ENCODE peak calls at places on chromosomes 5 and 9, in six cellular contexts. C is fibroblast of mammary gland, I is nephron progenitor cell, Q is ovary, H is IMR-90, Z is fibroblast of lung. M is an unnamed sample.

GRCh38 chr5:67115804-67116203 is 80.8 kb downstream of the CD180 start:
- DNase-seq in C (no peak), I (no peak), Q (no peak), H (no peak), Z (no peak), M (no peak)

GRCh38 chr9:93630806-93631411 is 54.5 kb downstream of the PHF2 start:
- DNase-seq in C (no peak), I (no peak), Q (no peak), H (no peak), Z (no peak), M (no peak)

GRCh38 chr5:671459-672328 is 21.5 kb downstream of the TPPP start:
- DNase-seq in C (peak), I (peak), Q (peak), H (peak), Z (peak), M (peak)

GRCh38 chr5:88089757-88090390 is 178.8 kb downstream of the TMEM161B start:
- DNase-seq in C (no peak), I (peak), Q (no peak), H (no peak), Z (no peak), M (no peak)

GRCh38 chr5:170262061-170262764 is 29.4 kb downstream of the C5orf58 start:
- DNase-seq in C (no peak), I (no peak), Q (no peak), H (no peak), Z (no peak), M (no peak)

GRCh38 chr5:64165500-64166200 is at the start of gene RNF180:
- DNase-seq in C (peak), I (peak), Q (peak), H (no peak), Z (peak), M (no peak)

GRCh38 chr9:77598510-77598909 is 49.6 kb downstream of the GNA14 start:
- DNase-seq in C (peak), I (no peak), Q (peak), H (peak), Z (peak), M (no peak)

GRCh38 chr5:29023541-29023940 is 1985.2 kb upstream of the CDH9 start:
- DNase-seq in C (no peak), I (no peak), Q (no peak), H (no peak), Z (no peak), M (no peak)

GRCh38 chr5:56078271-56078670 is 83.5 kb upstream of the IL6ST start:
- DNase-seq in C (peak), I (no peak), Q (no peak), H (no peak), Z (no peak), M (no peak)

GRCh38 chr5:32805966-32806626 is 95.0 kb downstream of the NPR3 start:
- DNase-seq in C (peak), I (no peak), Q (no peak), H (peak), Z (peak), M (peak)

GRCh38 chr5:94027145-94027544 is 285.7 kb upstream of the POU5F2 start:
- DNase-seq in C (no peak), I (no peak), Q (no peak), H (no peak), Z (no peak), M (no peak)

GRCh38 chr5:179620703-179621350 is 2.6 kb downstream of the HNRNPH1 start:
- DNase-seq in C (no peak), I (no peak), Q (no peak), H (no peak), Z (no peak), M (peak)

GRCh38 chr5:179623906-179624741 is 653 bp upstream of the HNRNPH1 start:
- DNase-seq in C (peak), I (no peak), Q (no peak), H (peak), Z (peak), M (peak)

GRCh38 chr5:179621551-179621971 is 1.9 kb downstream of the HNRNPH1 start:
- DNase-seq in C (no peak), I (no peak), Q (no peak), H (no peak), Z (no peak), M (no peak)

GRCh38 chr5:179624841-179625271 is 1.4 kb upstream of the HNRNPH1 start:
- DNase-seq in C (no peak), I (no peak), Q (no peak), H (no peak), Z (no peak), M (no peak)

GRCh38 chr5:179623001-179623905 is at the start of gene HNRNPH1:
- DNase-seq in C (peak), I (peak), Q (peak), H (peak), Z (peak), M (peak)
- TF ChIP-seq CTCF in C (no peak), I (no peak), Q (no peak), H (peak), Z (no peak), M (peak)

DNA sequence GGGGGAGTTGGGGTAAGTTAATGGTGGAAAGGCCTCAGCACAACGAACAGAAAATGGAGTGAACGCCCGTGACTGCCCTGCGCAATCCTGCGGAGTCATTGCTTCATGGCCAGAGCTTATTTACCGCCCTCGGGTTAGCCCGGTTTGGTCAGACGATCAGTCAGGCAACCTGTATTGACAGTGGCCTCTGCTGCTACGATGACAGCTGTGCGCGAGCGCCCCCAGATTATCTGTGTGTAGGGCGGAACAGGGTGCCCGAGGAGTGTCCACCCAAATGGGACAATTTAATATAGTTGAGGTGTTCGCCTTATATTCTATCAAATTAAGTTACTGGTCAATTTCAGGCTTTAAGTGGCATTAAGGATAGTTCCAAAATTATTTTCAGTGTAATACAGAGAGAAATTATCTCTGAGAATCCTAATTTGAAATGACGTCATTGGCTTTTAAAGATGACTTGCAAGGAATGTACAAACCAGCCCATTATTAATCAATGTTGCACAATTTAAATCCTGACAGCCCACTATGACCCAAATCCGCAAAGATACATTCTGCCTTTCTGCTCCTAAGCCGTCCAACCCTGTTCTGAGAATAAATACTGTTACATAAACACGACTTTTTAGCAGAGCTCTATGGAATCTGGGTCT is 879 bp upstream of the UBQLN1 start:
- DNase-seq in C (peak), I (peak), Q (no peak), H (peak), Z (peak), M (peak)
- TF ChIP-seq CTCF in C (no peak), I (no peak), Q (no peak), H (no peak), Z (no peak), M (peak)

DNA sequence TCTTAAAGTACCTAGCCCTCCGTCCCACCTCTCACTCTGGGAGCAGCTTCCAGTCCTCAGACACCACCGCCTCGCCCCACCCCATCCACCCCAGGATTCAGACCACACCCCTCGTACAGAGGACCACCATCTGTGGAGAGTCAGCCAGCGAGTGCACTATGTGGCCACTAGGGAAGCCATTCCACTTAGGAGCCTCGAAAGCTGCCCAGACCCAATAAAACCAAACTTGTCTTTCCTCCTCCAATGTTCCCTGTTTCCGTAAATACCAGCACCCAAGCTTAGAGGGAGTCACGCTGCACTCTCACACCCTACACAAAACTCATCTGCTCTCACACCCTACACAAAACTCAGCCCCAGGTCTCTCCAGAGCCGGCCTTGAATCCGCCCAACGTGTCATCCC is 1.9 kb downstream of the GCNT4 start:
- DNase-seq in C (peak), I (peak), Q (peak), H (no peak), Z (peak), M (no peak)
- TF ChIP-seq CTCF in C (peak), I (no peak), Q (no peak), H (peak), Z (peak), M (no peak)

GRCh38 chr5:112491257-112491656 is 72.2 kb upstream of the EPB41L4A start:
- DNase-seq in C (peak), I (no peak), Q (no peak), H (peak), Z (no peak), M (no peak)
- TF ChIP-seq CTCF in C (peak), I (peak), Q (no peak), H (peak), Z (peak), M (peak)

DNA sequence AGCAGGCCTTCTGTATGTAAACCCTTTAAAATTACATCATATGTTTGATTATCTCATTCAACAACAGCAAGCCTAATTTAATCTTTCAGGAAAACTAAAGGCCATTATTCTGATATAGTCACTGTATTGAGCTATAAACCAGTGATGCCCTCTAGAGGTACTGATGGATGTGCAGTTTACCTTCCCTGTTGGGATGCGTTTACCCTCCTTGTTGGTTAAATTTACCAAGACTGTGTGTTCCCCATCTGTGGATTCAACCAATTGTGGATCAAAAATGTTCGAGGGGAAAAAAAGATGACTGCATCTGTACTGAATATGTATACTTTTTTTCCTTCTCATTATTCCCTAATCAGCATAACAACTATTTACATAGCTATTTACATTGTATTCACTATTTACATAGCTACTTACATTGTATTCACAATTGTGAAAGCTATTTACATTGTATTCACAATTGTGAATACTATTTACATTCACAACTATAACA is 3.7 kb upstream of the BAAT start:
- DNase-seq in C (peak), I (no peak), Q (no peak), H (no peak), Z (no peak), M (no peak)
- TF ChIP-seq CTCF in C (peak), I (no peak), Q (no peak), H (peak), Z (peak), M (no peak)

GRCh38 chr9:129121483-129121882 is 10.3 kb downstream of the PTPA start:
- DNase-seq in C (peak), I (no peak), Q (no peak), H (peak), Z (peak), M (no peak)
- TF ChIP-seq CTCF in C (no peak), I (no peak), Q (no peak), H (no peak), Z (no peak), M (no peak)